ENCODE peak calls at places on chromosomes 6 and 20, in eight cellular contexts. O is GM23248, Z is PC-9, B is PC-3, N is HCT116, T is MM.1S, W is SK-N-SH, D is GM23338. A is an unnamed sample. For H3K9me2 and H3K4me1, the result is how much of the 10 kb centered on the place peaks cover.

GRCh38 chr6:42349753-42350573 is 101.8 kb downstream of the TRERF1 start:
- DNase-seq in W (peak), D (no peak), B (no peak), O (peak), N (no peak), Z (no peak), T (no peak), A (no peak)

GRCh38 chr6:39335780-39336541 is 13.5 kb upstream of the KCNK16 start:
- DNase-seq in O (no peak), T (peak), B (no peak), Z (no peak), D (no peak), N (no peak), W (no peak), A (no peak)

GRCh38 chr20:12928755-12929401 is 79.9 kb upstream of the SPTLC3 start:
- DNase-seq in D (no peak), N (no peak), T (no peak), B (peak), Z (peak), W (no peak), O (peak), A (no peak)

GRCh38 chr6:155524249-155524651 is 68.6 kb upstream of the NOX3 start:
- DNase-seq in B (peak), W (no peak), T (no peak), O (peak), Z (no peak), D (no peak), N (no peak), A (no peak)

GRCh38 chr6:15661815-15662245 is 998 bp downstream of the DTNBP1 start:
- DNase-seq in B (no peak), D (no peak), O (peak), Z (no peak), T (peak), N (no peak), W (no peak), A (peak)

GRCh38 chr6:119915971-119916370 is 566.4 kb upstream of the MAN1A1 start:
- DNase-seq in O (no peak), W (no peak), D (no peak), B (peak), T (no peak), N (no peak), Z (no peak), A (no peak)

GRCh38 chr6:116376149-116376548 is 5.4 kb downstream of the DSE start:
- DNase-seq in T (no peak), O (no peak), D (peak), B (no peak), Z (no peak), N (no peak), W (no peak), A (no peak)

GRCh38 chr20:47653892-47654291 is 131.4 kb downstream of the SULF2 start:
- DNase-seq in N (no peak), O (no peak), Z (no peak), D (no peak), B (no peak), T (no peak), W (no peak), A (no peak)

GRCh38 chr20:32360333-32360634 is 2.2 kb downstream of the ASXL1 start:
- DNase-seq in N (no peak), T (no peak), B (no peak), O (no peak), Z (no peak), D (no peak), W (no peak), A (no peak)

GRCh38 chr6:80181352-80182081 is 75.0 kb downstream of the BCKDHB start:
- DNase-seq in N (no peak), T (peak), Z (no peak), D (no peak), B (peak), W (no peak), O (no peak), A (no peak)

GRCh38 chr20:17895641-17896246 is 72.8 kb downstream of the SNX5 start:
- DNase-seq in O (peak), N (no peak), B (no peak), W (no peak), T (no peak), D (peak), Z (no peak), A (no peak)

GRCh38 chr6:125285353-125285752 is 16.4 kb downstream of the HDDC2 start:
- DNase-seq in Z (no peak), D (no peak), T (no peak), N (no peak), O (no peak), W (no peak), B (no peak), A (no peak)

GRCh38 chr6:3943373-3943772 is 94.2 kb downstream of the FAM50B start:
- DNase-seq in W (no peak), Z (no peak), T (no peak), D (no peak), N (no peak), B (no peak), O (no peak), A (no peak)

GRCh38 chr20:20897922-20898321 is 185.5 kb upstream of the RALGAPA2 start:
- DNase-seq in T (no peak), D (peak), O (no peak), B (no peak), N (no peak), W (no peak), Z (no peak), A (no peak)

GRCh38 chr6:658244-658643 is 1.3 kb upstream of the HUS1B start:
- DNase-seq in O (peak), D (no peak), N (no peak), B (no peak), T (no peak), Z (no peak), W (no peak), A (no peak)

GRCh38 chr20:3710027-3710426 is 2.4 kb downstream of the SIGLEC1 start:
- DNase-seq in O (no peak), T (no peak), D (no peak), N (no peak), B (no peak), W (no peak), Z (no peak), A (no peak)

GRCh38 chr20:37449276-37449675 is 71.8 kb upstream of the NNAT start:
- DNase-seq in T (no peak), N (no peak), Z (no peak), O (no peak), D (no peak), B (no peak), W (no peak), A (no peak)

GRCh38 chr6:19535351-19535750 is 301.8 kb upstream of the ID4 start:
- DNase-seq in T (no peak), Z (no peak), W (no peak), D (no peak), N (no peak), O (no peak), B (no peak), A (no peak)

GRCh38 chr6:24985313-24985712 is 49.6 kb upstream of the RIPOR2 start:
- DNase-seq in T (no peak), D (peak), N (no peak), Z (no peak), W (no peak), B (no peak), O (no peak), A (no peak)

GRCh38 chr6:155247618-155248017 is 16.2 kb upstream of the CLDN20 start:
- DNase-seq in N (no peak), B (no peak), Z (peak), T (no peak), O (peak), D (peak), W (no peak), A (no peak)

GRCh38 chr6:127566671-127567070 is 10.3 kb upstream of the C6orf58 start:
- DNase-seq in N (no peak), T (no peak), W (no peak), O (no peak), D (no peak), Z (no peak), B (no peak), A (no peak)

GRCh38 chr6:158638393-158638792 is 6.2 kb downstream of the DYNLT1 start:
- DNase-seq in D (no peak), B (no peak), Z (no peak), O (no peak), T (no peak), W (no peak), N (no peak), A (no peak)

GRCh38 chr6:134830194-134830593 is 119.7 kb downstream of the ALDH8A1 start:
- DNase-seq in D (no peak), W (no peak), Z (no peak), N (no peak), B (no peak), T (no peak), O (peak), A (no peak)

GRCh38 chr6:134016558-134016814 is 35.9 kb downstream of the SLC2A12 start:
- DNase-seq in N (no peak), Z (no peak), O (no peak), B (no peak), T (no peak), W (no peak), D (no peak), A (no peak)

GRCh38 chr6:160376445-160376844 is 28.3 kb downstream of the SLC22A3 start:
- DNase-seq in T (no peak), W (no peak), B (no peak), O (no peak), Z (no peak), D (no peak), N (no peak), A (no peak)

GRCh38 chr20:10954137-10954840 is 280.5 kb upstream of the JAG1 start:
- DNase-seq in N (no peak), B (peak), Z (peak), W (no peak), O (no peak), T (no peak), D (no peak), A (no peak)

GRCh38 chr6:79065232-79065631 is 12.8 kb downstream of the PHIP start:
- DNase-seq in N (no peak), W (no peak), Z (no peak), T (no peak), B (no peak), O (no peak), D (no peak), A (no peak)

GRCh38 chr6:52645976-52646375 is 24.9 kb upstream of the TMEM14A start:
- DNase-seq in N (no peak), O (no peak), Z (no peak), B (no peak), W (no peak), D (no peak), T (no peak), A (no peak)

GRCh38 chr6:169046483-169047192 is 207.0 kb downstream of the THBS2 start:
- DNase-seq in D (no peak), W (no peak), N (no peak), B (peak), T (no peak), O (peak), Z (no peak), A (no peak)

GRCh38 chr6:125797934-125798444 is 7.2 kb downstream of the NCOA7 start:
- DNase-seq in N (no peak), O (no peak), D (no peak), Z (no peak), W (no peak), T (no peak), B (peak), A (no peak)

GRCh38 chr20:23200413-23200812 is 114.3 kb upstream of the CD93 start:
- DNase-seq in Z (no peak), W (no peak), D (no peak), B (no peak), T (no peak), O (no peak), N (no peak), A (no peak)

GRCh38 chr6:72374172-72374571 is 247.7 kb upstream of the KCNQ5 start:
- DNase-seq in D (no peak), N (no peak), B (no peak), W (no peak), Z (no peak), T (no peak), O (no peak), A (no peak)

GRCh38 chr20:36855241-36855657 is 20.7 kb upstream of the TLDC2 start:
- DNase-seq in Z (no peak), T (no peak), B (no peak), D (no peak), N (no peak), W (no peak), O (peak), A (no peak)

GRCh38 chr20:58650181-58650775 is 805 bp upstream of the STX16 start:
- DNase-seq in W (peak), B (no peak), O (peak), T (no peak), N (no peak), D (peak), Z (peak), A (no peak)

GRCh38 chr20:47854687-47855212 is 69.5 kb upstream of the SULF2 start:
- DNase-seq in T (peak), W (peak), Z (peak), O (peak), B (peak), D (peak), N (peak), A (peak)

GRCh38 chr6:6379573-6379972 is 59.1 kb upstream of the F13A1 start:
- DNase-seq in D (no peak), O (no peak), T (no peak), W (no peak), Z (no peak), N (no peak), B (no peak), A (peak)

GRCh38 chr6:30260036-30260504 is 46.9 kb upstream of the TRIM26 start:
- DNase-seq in W (no peak), Z (no peak), D (peak), T (no peak), B (no peak), O (peak), N (no peak), A (no peak)

GRCh38 chr6:17606606-17607005 is 6.5 kb downstream of the FAM8A1 start:
- DNase-seq in B (no peak), W (no peak), N (no peak), Z (no peak), O (no peak), D (no peak), T (no peak), A (no peak)

GRCh38 chr6:17615794-17616193 is 15.7 kb downstream of the FAM8A1 start:
- DNase-seq in N (no peak), B (no peak), Z (no peak), O (no peak), W (no peak), D (no peak), T (no peak), A (no peak)

GRCh38 chr6:17612048-17612447 is 11.9 kb downstream of the FAM8A1 start:
- DNase-seq in B (no peak), O (no peak), T (no peak), W (no peak), Z (no peak), D (no peak), N (no peak), A (no peak)

DNA sequence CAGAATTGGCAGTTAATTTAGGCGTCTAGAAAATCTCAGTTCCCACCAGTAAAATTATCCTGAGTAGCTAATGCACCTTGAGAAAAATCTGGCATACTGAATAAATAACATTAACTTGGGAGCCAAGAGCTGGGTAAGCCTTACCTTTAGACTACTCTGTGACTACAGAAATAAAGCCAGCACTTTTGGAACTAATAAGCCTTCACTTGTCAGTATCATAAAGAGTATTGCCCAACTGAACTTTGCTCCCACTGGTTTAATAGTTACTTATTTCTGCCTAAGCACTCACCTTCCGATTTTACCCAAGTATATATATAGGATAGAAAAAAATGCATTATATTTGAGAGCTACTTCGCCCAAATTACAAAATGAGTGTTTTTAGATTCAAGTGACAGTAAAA is 10.7 kb downstream of the FAM8A1 start:
- DNase-seq in N (no peak), O (no peak), Z (no peak), D (no peak), T (no peak), W (no peak), B (no peak), A (no peak)
- H3K9me2 ChIP-seq in N (under half), O (under half), Z (under half), D (under half), T (under half), W (under half), B (under half), A (under half)

GRCh38 chr6:37171970-37172812 is 2.2 kb downstream of the PIM1 start:
- DNase-seq in O (peak), B (peak), D (peak), Z (peak), N (peak), W (peak), T (peak), A (peak)
- H2AFZ ChIP-seq in O (peak), B (no peak), D (no peak), Z (no peak), N (no peak), W (no peak), T (no peak), A (no peak)

GRCh38 chr6:11309947-11310665 is 77.6 kb upstream of the NEDD9 start:
- DNase-seq in W (peak), B (peak), N (no peak), Z (no peak), O (no peak), T (no peak), D (peak), A (peak)

GRCh38 chr6:11307226-11307625 is 74.8 kb upstream of the NEDD9 start:
- DNase-seq in B (no peak), T (no peak), N (no peak), W (no peak), Z (no peak), O (no peak), D (no peak), A (no peak)

GRCh38 chr6:11315743-11316437 is 83.4 kb upstream of the NEDD9 start:
- DNase-seq in O (peak), T (no peak), B (peak), D (no peak), Z (peak), W (no peak), N (peak), A (no peak)

GRCh38 chr6:11313207-11313606 is 80.7 kb upstream of the NEDD9 start:
- DNase-seq in O (no peak), T (no peak), B (no peak), N (no peak), D (no peak), W (no peak), Z (no peak), A (no peak)

GRCh38 chr6:11311970-11312369 is 79.5 kb upstream of the NEDD9 start:
- DNase-seq in N (no peak), W (no peak), T (no peak), Z (no peak), O (no peak), B (no peak), D (no peak), A (no peak)
- H3K4me1 ChIP-seq in N (under half), W (under half), T (under half), Z (under half), O (under half), B (under half), D (under half), A (under half)

GRCh38 chr6:56036911-56037310 is 161.5 kb upstream of the BMP5 start:
- DNase-seq in W (no peak), B (no peak), D (no peak), N (no peak), Z (no peak), O (no peak), T (no peak), A (no peak)

GRCh38 chr6:56037587-56037986 is 162.2 kb upstream of the BMP5 start:
- DNase-seq in Z (no peak), D (no peak), O (no peak), B (no peak), W (no peak), N (no peak), T (no peak), A (no peak)

GRCh38 chr6:56038764-56039163 is 163.4 kb upstream of the BMP5 start:
- DNase-seq in B (no peak), N (no peak), O (no peak), Z (no peak), W (no peak), T (no peak), D (no peak), A (no peak)

DNA sequence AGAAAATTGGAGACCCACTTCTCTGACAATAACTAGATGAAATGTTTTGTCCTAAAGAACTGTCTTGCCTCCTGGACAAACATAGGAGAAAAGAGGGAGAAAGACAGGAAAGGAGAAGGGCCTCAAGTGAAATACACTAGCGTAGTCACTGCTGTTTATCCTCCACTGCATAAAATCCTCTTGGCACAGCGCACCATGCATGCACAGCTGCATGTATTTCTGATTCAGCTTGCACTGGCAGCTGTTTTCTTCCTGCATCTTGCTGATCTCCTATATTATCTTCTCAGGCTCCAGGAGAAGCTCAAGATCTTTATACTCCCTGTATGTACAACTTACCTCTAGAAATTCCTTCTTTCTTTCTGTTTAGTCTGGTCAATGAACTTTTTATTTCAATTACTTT is 158.1 kb upstream of the BMP5 start:
- DNase-seq in T (no peak), Z (no peak), D (no peak), W (no peak), B (no peak), N (no peak), O (no peak), A (no peak)
- H3K9me2 ChIP-seq in T (under half), Z (under half), D (under half), W (under half), B (under half), N (under half), O (under half), A (under half)

DNA sequence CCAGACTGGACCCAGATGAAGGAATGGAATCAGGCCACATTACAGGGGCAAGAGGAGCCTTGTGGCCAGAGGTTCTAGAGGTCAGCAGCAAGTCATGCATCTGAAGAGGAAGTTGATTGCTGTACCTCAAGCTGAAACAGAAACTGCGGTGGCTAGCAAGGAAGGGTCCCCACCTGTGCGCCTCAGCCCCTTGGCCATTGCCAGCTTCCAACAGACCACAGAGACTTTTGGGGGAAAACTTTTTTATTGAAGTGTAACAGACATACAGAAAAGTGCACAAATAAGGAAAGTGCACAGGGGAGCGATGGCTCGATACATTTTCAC is 26.8 kb upstream of the SLC9A8 start:
- DNase-seq in N (no peak), Z (no peak), B (no peak), O (no peak), D (no peak), T (peak), W (no peak), A (peak)
- H2AFZ ChIP-seq in N (no peak), Z (no peak), B (peak), O (no peak), D (peak), T (peak), W (no peak), A (peak)